ENCODE peak calls at places on chromosomes 3 and 15, in six cellular contexts. O, J, Y, M, W and C are unnamed samples. For H3K79me1, the result is how much of the 10 kb centered on the place peaks cover.

GRCh38 chr15:42137461-42138261 is 18.8 kb downstream of the PLA2G4F start:
- DNase-seq in O (peak), J (peak), Y (peak), M (peak), W (peak), C (no peak)

GRCh38 chr3:41198526-41198925 is 779 bp upstream of the CTNNB1 start:
- DNase-seq in O (peak), J (no peak), Y (peak), M (no peak), W (no peak), C (peak)

GRCh38 chr3:22585504-22585903 is 617.6 kb upstream of the UBE2E2 start:
- DNase-seq in O (peak), J (peak), Y (no peak), M (no peak), W (peak), C (no peak)

GRCh38 chr3:156693166-156693565 is 18.8 kb downstream of the TIPARP start:
- DNase-seq in O (no peak), J (peak), Y (no peak), M (no peak), W (no peak), C (no peak)

GRCh38 chr3:4418156-4418555 is 48.9 kb downstream of the SUMF1 start:
- DNase-seq in O (no peak), J (no peak), Y (no peak), M (no peak), W (peak), C (no peak)

GRCh38 chr3:76138921-76139320 is 353.6 kb upstream of the ZNF717 start:
- DNase-seq in O (no peak), J (peak), Y (no peak), M (no peak), W (no peak), C (no peak)

GRCh38 chr3:146899171-146899570 is 294.0 kb upstream of the PLSCR5 start:
- DNase-seq in O (peak), J (no peak), Y (no peak), M (no peak), W (no peak), C (no peak)

GRCh38 chr15:34651962-34652725 is 68.7 kb upstream of the GOLGA8B start:
- DNase-seq in O (no peak), J (no peak), Y (no peak), M (no peak), W (no peak), C (no peak)

GRCh38 chr15:41967506-41968206 is 4.7 kb downstream of the EHD4 start:
- DNase-seq in O (no peak), J (peak), Y (no peak), M (no peak), W (peak), C (peak)

GRCh38 chr3:138465451-138465850 is 31.0 kb downstream of the ESYT3 start:
- DNase-seq in O (no peak), J (no peak), Y (no peak), M (no peak), W (no peak), C (no peak)

GRCh38 chr3:71926242-71926560 is 141.3 kb upstream of the PROK2 start:
- DNase-seq in O (peak), J (peak), Y (no peak), M (peak), W (peak), C (peak)

GRCh38 chr3:195549931-195550519 is 6.9 kb upstream of the PPP1R2 start:
- DNase-seq in O (no peak), J (no peak), Y (no peak), M (no peak), W (peak), C (no peak)

GRCh38 chr3:481680-482079 is 285.1 kb downstream of the CHL1 start:
- DNase-seq in O (peak), J (no peak), Y (no peak), M (no peak), W (no peak), C (no peak)

GRCh38 chr15:95259965-95260364 is 1028.6 kb downstream of the MCTP2 start:
- DNase-seq in O (peak), J (no peak), Y (no peak), M (peak), W (peak), C (no peak)

GRCh38 chr15:29612701-29613100 is 209.6 kb downstream of the TJP1 start:
- DNase-seq in O (peak), J (peak), Y (no peak), M (no peak), W (peak), C (peak)

GRCh38 chr15:86772369-86773059 is 692.8 kb downstream of the AGBL1 start:
- DNase-seq in O (no peak), J (no peak), Y (no peak), M (no peak), W (peak), C (peak)

GRCh38 chr3:39101022-39101689 is 6.3 kb downstream of the GORASP1 start:
- DNase-seq in O (peak), J (peak), Y (no peak), M (peak), W (peak), C (peak)

GRCh38 chr3:169131695-169132464 is 531.6 kb downstream of the MECOM start:
- DNase-seq in O (no peak), J (no peak), Y (no peak), M (no peak), W (no peak), C (no peak)

GRCh38 chr3:177212278-177212610 is 15.0 kb upstream of the TBL1XR1 start:
- DNase-seq in O (no peak), J (no peak), Y (no peak), M (no peak), W (no peak), C (no peak)

GRCh38 chr3:39011191-39011736 is 40.5 kb downstream of the SCN11A start:
- DNase-seq in O (peak), J (no peak), Y (no peak), M (no peak), W (no peak), C (no peak)

GRCh38 chr15:94674251-94674650 is 442.9 kb downstream of the MCTP2 start:
- DNase-seq in O (no peak), J (no peak), Y (no peak), M (no peak), W (no peak), C (no peak)

GRCh38 chr3:171749128-171749527 is 61.2 kb downstream of the PLD1 start:
- DNase-seq in O (peak), J (no peak), Y (no peak), M (no peak), W (no peak), C (no peak)

GRCh38 chr3:49908378-49909199 is 4.9 kb upstream of the MST1R start:
- DNase-seq in O (peak), J (no peak), Y (no peak), M (no peak), W (no peak), C (no peak)

GRCh38 chr15:78243491-78243941 is 9.2 kb upstream of the ACSBG1 start:
- DNase-seq in O (peak), J (peak), Y (no peak), M (peak), W (no peak), C (no peak)

GRCh38 chr3:27805282-27805681 is 83.2 kb upstream of the EOMES start:
- DNase-seq in O (no peak), J (no peak), Y (no peak), M (no peak), W (no peak), C (no peak)

GRCh38 chr3:76361010-76361409 is 575.7 kb upstream of the ZNF717 start:
- DNase-seq in O (no peak), J (no peak), Y (no peak), M (no peak), W (no peak), C (no peak)

GRCh38 chr15:42060797-42061196 is 33.6 kb downstream of the PLA2G4D start:
- DNase-seq in O (no peak), J (no peak), Y (no peak), M (no peak), W (no peak), C (no peak)

GRCh38 chr3:111863942-111864341 is 4.9 kb downstream of the PHLDB2 start:
- DNase-seq in O (no peak), J (peak), Y (no peak), M (no peak), W (no peak), C (no peak)

GRCh38 chr3:124926426-124927116 is 8.0 kb downstream of the MUC13 start:
- DNase-seq in O (no peak), J (peak), Y (no peak), M (no peak), W (no peak), C (no peak)

GRCh38 chr3:126488886-126489569 is 13.3 kb upstream of the ZXDC start:
- DNase-seq in O (no peak), J (no peak), Y (no peak), M (no peak), W (no peak), C (no peak)

GRCh38 chr3:46955801-46956259 is 20.7 kb downstream of the CCDC12 start:
- DNase-seq in O (no peak), J (peak), Y (no peak), M (no peak), W (peak), C (no peak)
- H3K79me1 ChIP-seq in O (half or more), J (under half), Y (under half), M (under half), W (under half), C (under half)

GRCh38 chr3:46955157-46955556 is 21.4 kb downstream of the CCDC12 start:
- DNase-seq in O (no peak), J (no peak), Y (no peak), M (no peak), W (no peak), C (no peak)
- H3K79me1 ChIP-seq in O (half or more), J (under half), Y (under half), M (under half), W (under half), C (under half)

GRCh38 chr15:68807249-68807648 is 13.4 kb downstream of the ANP32A start:
- DNase-seq in O (no peak), J (no peak), Y (no peak), M (no peak), W (no peak), C (no peak)
- H3K79me1 ChIP-seq in O (under half), J (half or more), Y (under half), M (under half), W (under half), C (under half)

GRCh38 chr3:46958469-46959168 is 17.9 kb downstream of the CCDC12 start:
- DNase-seq in O (no peak), J (no peak), Y (no peak), M (no peak), W (no peak), C (no peak)
- H3K79me1 ChIP-seq in O (half or more), J (under half), Y (under half), M (under half), W (under half), C (under half)

GRCh38 chr15:39416258-39416657 is 164.6 kb upstream of the THBS1 start:
- DNase-seq in O (peak), J (no peak), Y (no peak), M (no peak), W (no peak), C (no peak)
- H3K79me1 ChIP-seq in O (under half), J (under half), Y (under half), M (under half), W (under half), C (under half)